ENCODE peak calls at places on chromosomes 7 and 10, in six cellular contexts. One of them, this sample, is unnamed.

GRCh38 chr7:151987748-151988529 is 31.7 kb downstream of the GALNTL5 start:
- DNase-seq in H1: no peak
- DNase-seq in IMR-90: peak
- DNase-seq in neuronal stem cell: no peak
- DNase-seq in H9: peak
- DNase-seq in mesenchymal stem cell: no peak
- DNase-seq in this sample: peak

GRCh38 chr10:15433850-15434537 is 62.9 kb upstream of the FAM171A1 start:
- DNase-seq in neuronal stem cell: peak
- DNase-seq in H9: no peak
- DNase-seq in mesenchymal stem cell: peak
- DNase-seq in H1: no peak
- DNase-seq in IMR-90: peak
- DNase-seq in this sample: no peak

GRCh38 chr10:124985162-124985561 is 43.2 kb downstream of the ZRANB1 start:
- DNase-seq in H9: no peak
- DNase-seq in IMR-90: no peak
- DNase-seq in neuronal stem cell: no peak
- DNase-seq in mesenchymal stem cell: no peak
- DNase-seq in H1: no peak
- DNase-seq in this sample: no peak

GRCh38 chr7:67573639-67574038 is 577.0 kb downstream of the TYW1 start:
- DNase-seq in mesenchymal stem cell: no peak
- DNase-seq in H1: no peak
- DNase-seq in IMR-90: no peak
- DNase-seq in H9: no peak
- DNase-seq in neuronal stem cell: no peak
- DNase-seq in this sample: no peak

GRCh38 chr7:33764752-33765451 is 140.4 kb upstream of the BMPER start:
- DNase-seq in H1: no peak
- DNase-seq in mesenchymal stem cell: peak
- DNase-seq in neuronal stem cell: no peak
- DNase-seq in IMR-90: peak
- DNase-seq in H9: no peak
- DNase-seq in this sample: peak

GRCh38 chr7:1963575-1963974 is 269.2 kb downstream of the MAD1L1 start:
- DNase-seq in neuronal stem cell: no peak
- DNase-seq in H9: no peak
- DNase-seq in IMR-90: no peak
- DNase-seq in mesenchymal stem cell: no peak
- DNase-seq in H1: no peak
- DNase-seq in this sample: no peak

GRCh38 chr10:118776960-118777359 is 22.2 kb upstream of the CACUL1 start:
- DNase-seq in H9: no peak
- DNase-seq in H1: no peak
- DNase-seq in neuronal stem cell: no peak
- DNase-seq in mesenchymal stem cell: no peak
- DNase-seq in IMR-90: no peak
- DNase-seq in this sample: no peak

GRCh38 chr7:30692438-30692837 is 10.2 kb upstream of the CRHR2 start:
- DNase-seq in mesenchymal stem cell: no peak
- DNase-seq in neuronal stem cell: no peak
- DNase-seq in H1: no peak
- DNase-seq in IMR-90: no peak
- DNase-seq in H9: no peak
- DNase-seq in this sample: no peak

GRCh38 chr7:94650652-94651051 is 5.3 kb downstream of the SGCE start:
- DNase-seq in mesenchymal stem cell: no peak
- DNase-seq in IMR-90: no peak
- DNase-seq in neuronal stem cell: no peak
- DNase-seq in H9: no peak
- DNase-seq in H1: no peak
- DNase-seq in this sample: no peak

GRCh38 chr7:97819161-97819560 is 53.0 kb downstream of the ASNS start:
- DNase-seq in H9: no peak
- DNase-seq in mesenchymal stem cell: no peak
- DNase-seq in neuronal stem cell: no peak
- DNase-seq in IMR-90: no peak
- DNase-seq in H1: no peak
- DNase-seq in this sample: no peak

GRCh38 chr10:58754419-58755180 is 241.9 kb downstream of the BICC1 start:
- DNase-seq in mesenchymal stem cell: no peak
- DNase-seq in neuronal stem cell: no peak
- DNase-seq in H1: no peak
- DNase-seq in IMR-90: no peak
- DNase-seq in H9: no peak
- DNase-seq in this sample: no peak

GRCh38 chr7:90563286-90563685 is 32.8 kb upstream of the CDK14 start:
- DNase-seq in H1: no peak
- DNase-seq in mesenchymal stem cell: no peak
- DNase-seq in neuronal stem cell: no peak
- DNase-seq in IMR-90: no peak
- DNase-seq in H9: no peak
- DNase-seq in this sample: no peak

GRCh38 chr7:99265848-99266247 is 6.8 kb upstream of the MYH16 start:
- DNase-seq in neuronal stem cell: no peak
- DNase-seq in H9: no peak
- DNase-seq in IMR-90: no peak
- DNase-seq in H1: no peak
- DNase-seq in mesenchymal stem cell: no peak
- DNase-seq in this sample: no peak

GRCh38 chr10:57849726-57850357 is 417.9 kb downstream of the IPMK start:
- DNase-seq in H1: no peak
- DNase-seq in mesenchymal stem cell: peak
- DNase-seq in H9: no peak
- DNase-seq in IMR-90: peak
- DNase-seq in neuronal stem cell: no peak
- DNase-seq in this sample: no peak

GRCh38 chr7:116169060-116169459 is 41.3 kb upstream of the TES start:
- DNase-seq in H1: no peak
- DNase-seq in neuronal stem cell: no peak
- DNase-seq in H9: no peak
- DNase-seq in IMR-90: peak
- DNase-seq in mesenchymal stem cell: peak
- DNase-seq in this sample: no peak
- H2AFZ ChIP-seq in H1: no peak
- H2AFZ ChIP-seq in neuronal stem cell: no peak
- H2AFZ ChIP-seq in H9: no peak
- H2AFZ ChIP-seq in IMR-90: no peak
- H2AFZ ChIP-seq in mesenchymal stem cell: no peak
- H2AFZ ChIP-seq in this sample: no peak

GRCh38 chr7:24971333-24972165 is 8.4 kb downstream of the OSBPL3 start:
- DNase-seq in H1: no peak
- DNase-seq in IMR-90: peak
- DNase-seq in H9: peak
- DNase-seq in neuronal stem cell: no peak
- DNase-seq in mesenchymal stem cell: peak
- DNase-seq in this sample: peak
- H2BK5ac ChIP-seq in H1: peak
- H2BK5ac ChIP-seq in IMR-90: peak
- H2BK5ac ChIP-seq in H9: no peak
- H2BK5ac ChIP-seq in neuronal stem cell: no peak
- H2BK5ac ChIP-seq in mesenchymal stem cell: peak
- H2BK5ac ChIP-seq in this sample: peak

GRCh38 chr10:34814228-34815173 is 595 bp downstream of the PARD3 start:
- DNase-seq in H9: peak
- DNase-seq in neuronal stem cell: peak
- DNase-seq in mesenchymal stem cell: peak
- DNase-seq in IMR-90: peak
- DNase-seq in H1: peak
- DNase-seq in this sample: no peak
- H2AFZ ChIP-seq in H9: no peak
- H2AFZ ChIP-seq in neuronal stem cell: peak
- H2AFZ ChIP-seq in mesenchymal stem cell: peak
- H2AFZ ChIP-seq in IMR-90: peak
- H2AFZ ChIP-seq in H1: no peak
- H2AFZ ChIP-seq in this sample: peak

GRCh38 chr10:80699602-80700039 is 161.9 kb downstream of the SH2D4B start:
- DNase-seq in mesenchymal stem cell: peak
- DNase-seq in IMR-90: peak
- DNase-seq in H9: peak
- DNase-seq in neuronal stem cell: peak
- DNase-seq in H1: peak
- DNase-seq in this sample: peak
- H2BK5ac ChIP-seq in mesenchymal stem cell: no peak
- H2BK5ac ChIP-seq in IMR-90: no peak
- H2BK5ac ChIP-seq in H9: no peak
- H2BK5ac ChIP-seq in neuronal stem cell: no peak
- H2BK5ac ChIP-seq in H1: no peak
- H2BK5ac ChIP-seq in this sample: no peak

GRCh38 chr10:71256661-71257030 is 44.3 kb downstream of the UNC5B start:
- DNase-seq in IMR-90: no peak
- DNase-seq in H9: no peak
- DNase-seq in H1: no peak
- DNase-seq in neuronal stem cell: no peak
- DNase-seq in mesenchymal stem cell: no peak
- DNase-seq in this sample: no peak
- H2AFZ ChIP-seq in IMR-90: no peak
- H2AFZ ChIP-seq in H9: no peak
- H2AFZ ChIP-seq in H1: no peak
- H2AFZ ChIP-seq in neuronal stem cell: no peak
- H2AFZ ChIP-seq in mesenchymal stem cell: no peak
- H2AFZ ChIP-seq in this sample: no peak

GRCh38 chr7:6579446-6579845 is 2.2 kb downstream of the ZDHHC4 start:
- DNase-seq in IMR-90: peak
- DNase-seq in H9: peak
- DNase-seq in H1: no peak
- DNase-seq in mesenchymal stem cell: peak
- DNase-seq in neuronal stem cell: no peak
- DNase-seq in this sample: no peak

GRCh38 chr7:6576024-6576866 is 1.0 kb upstream of the ZDHHC4 start:
- DNase-seq in H9: peak
- DNase-seq in H1: no peak
- DNase-seq in IMR-90: no peak
- DNase-seq in neuronal stem cell: no peak
- DNase-seq in mesenchymal stem cell: no peak
- DNase-seq in this sample: no peak

GRCh38 chr7:6575246-6576023 is 1.8 kb upstream of the ZDHHC4 start:
- DNase-seq in mesenchymal stem cell: no peak
- DNase-seq in H1: no peak
- DNase-seq in neuronal stem cell: no peak
- DNase-seq in H9: no peak
- DNase-seq in IMR-90: no peak
- DNase-seq in this sample: no peak

GRCh38 chr7:6578114-6579084 is 1.1 kb downstream of the ZDHHC4 start:
- DNase-seq in mesenchymal stem cell: peak
- DNase-seq in H9: no peak
- DNase-seq in neuronal stem cell: no peak
- DNase-seq in IMR-90: peak
- DNase-seq in H1: no peak
- DNase-seq in this sample: peak

GRCh38 chr7:6577369-6578113 is at the start of gene ZDHHC4:
- DNase-seq in H1: peak
- DNase-seq in neuronal stem cell: peak
- DNase-seq in H9: peak
- DNase-seq in IMR-90: peak
- DNase-seq in mesenchymal stem cell: peak
- DNase-seq in this sample: peak
- H2BK5ac ChIP-seq in H1: no peak
- H2BK5ac ChIP-seq in neuronal stem cell: no peak
- H2BK5ac ChIP-seq in H9: no peak
- H2BK5ac ChIP-seq in IMR-90: peak
- H2BK5ac ChIP-seq in mesenchymal stem cell: peak
- H2BK5ac ChIP-seq in this sample: peak

GRCh38 chr7:79414910-79415309 is 38.6 kb downstream of the MAGI2 start:
- DNase-seq in IMR-90: no peak
- DNase-seq in neuronal stem cell: no peak
- DNase-seq in H9: no peak
- DNase-seq in H1: no peak
- DNase-seq in mesenchymal stem cell: no peak
- DNase-seq in this sample: no peak
- H2AFZ ChIP-seq in IMR-90: no peak
- H2AFZ ChIP-seq in neuronal stem cell: no peak
- H2AFZ ChIP-seq in H9: no peak
- H2AFZ ChIP-seq in H1: no peak
- H2AFZ ChIP-seq in mesenchymal stem cell: no peak
- H2AFZ ChIP-seq in this sample: no peak

GRCh38 chr7:50474382-50475155 is 24.4 kb upstream of the FIGNL1 start:
- DNase-seq in H9: no peak
- DNase-seq in neuronal stem cell: no peak
- DNase-seq in IMR-90: no peak
- DNase-seq in mesenchymal stem cell: no peak
- DNase-seq in H1: no peak
- DNase-seq in this sample: peak

GRCh38 chr7:50477640-50478039 is 27.5 kb upstream of the FIGNL1 start:
- DNase-seq in H1: no peak
- DNase-seq in mesenchymal stem cell: no peak
- DNase-seq in neuronal stem cell: no peak
- DNase-seq in IMR-90: no peak
- DNase-seq in H9: no peak
- DNase-seq in this sample: no peak

GRCh38 chr7:50479743-50480517 is 29.8 kb upstream of the FIGNL1 start:
- DNase-seq in mesenchymal stem cell: no peak
- DNase-seq in H9: no peak
- DNase-seq in H1: no peak
- DNase-seq in IMR-90: no peak
- DNase-seq in neuronal stem cell: no peak
- DNase-seq in this sample: no peak

GRCh38 chr7:50475340-50475739 is 25.2 kb upstream of the FIGNL1 start:
- DNase-seq in mesenchymal stem cell: no peak
- DNase-seq in H9: no peak
- DNase-seq in H1: no peak
- DNase-seq in IMR-90: no peak
- DNase-seq in neuronal stem cell: no peak
- DNase-seq in this sample: no peak

DNA sequence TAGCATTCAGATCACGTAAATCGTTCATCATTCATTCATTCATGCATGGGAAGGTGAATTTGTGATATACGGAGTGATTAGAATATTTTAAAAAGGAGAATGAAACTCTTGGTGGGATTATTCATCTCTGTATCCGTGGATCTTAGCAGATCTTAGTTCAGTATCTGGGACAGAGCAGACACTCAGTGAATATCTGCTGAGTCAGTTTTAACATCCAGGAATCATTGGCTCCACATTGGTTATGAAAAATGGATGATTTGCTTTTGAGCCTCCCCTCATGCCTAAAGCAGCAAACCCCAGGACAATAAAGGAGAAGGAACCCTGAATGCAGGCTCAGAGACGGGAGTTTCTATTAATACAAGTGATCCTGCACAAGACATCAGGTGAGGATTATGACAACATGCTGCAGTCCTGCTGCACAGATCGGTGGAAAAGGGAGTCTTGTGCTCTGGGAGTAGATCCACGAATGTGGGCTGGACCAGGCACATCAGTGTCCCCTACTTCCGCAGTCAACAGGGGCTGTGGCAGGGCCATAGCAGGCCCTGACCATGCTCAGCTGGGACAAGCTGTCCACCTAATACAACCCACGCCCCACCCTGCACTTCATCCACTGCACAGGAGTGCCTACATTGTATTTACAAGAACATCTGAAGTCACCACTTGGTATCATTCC is 26.9 kb upstream of the FIGNL1 start:
- DNase-seq in neuronal stem cell: no peak
- DNase-seq in H1: no peak
- DNase-seq in IMR-90: no peak
- DNase-seq in mesenchymal stem cell: no peak
- DNase-seq in H9: no peak
- DNase-seq in this sample: no peak
- H2BK5ac ChIP-seq in neuronal stem cell: no peak
- H2BK5ac ChIP-seq in H1: no peak
- H2BK5ac ChIP-seq in IMR-90: no peak
- H2BK5ac ChIP-seq in mesenchymal stem cell: no peak
- H2BK5ac ChIP-seq in H9: no peak
- H2BK5ac ChIP-seq in this sample: no peak